ENCODE peak calls at places on chromosomes 13 and 19, in nine cellular contexts. E, N, H, K, U, P, T, Z and O are unnamed samples. For H3K9me3, the result is how much of the 10 kb centered on the place peaks cover.

GRCh38 chr13:44393391-44393790 is 19.8 kb downstream of the SERP2 start:
- DNase-seq in H (no peak), P (no peak), Z (no peak), K (no peak), N (no peak), U (no peak), T (peak), E (no peak), O (no peak)

GRCh38 chr19:5113101-5113557 is 144.2 kb downstream of the KDM4B start:
- DNase-seq in H (no peak), T (no peak), P (peak), Z (no peak), E (no peak), U (no peak), N (no peak), K (no peak), O (no peak)

GRCh38 chr19:3656073-3656746 is 29.6 kb upstream of the CACTIN start:
- DNase-seq in Z (no peak), K (no peak), E (no peak), P (no peak), H (no peak), U (no peak), T (no peak), N (no peak), O (no peak)

GRCh38 chr13:75415720-75416119 is 66.2 kb downstream of the TBC1D4 start:
- DNase-seq in Z (no peak), U (no peak), N (no peak), E (no peak), T (no peak), K (no peak), P (no peak), H (no peak), O (no peak)

GRCh38 chr13:24348797-24349515 is 39.6 kb downstream of the C1QTNF9 start:
- DNase-seq in Z (no peak), H (no peak), K (peak), E (peak), P (no peak), T (peak), U (no peak), N (no peak), O (no peak)

GRCh38 chr19:10219678-10220077 is 11.5 kb downstream of the S1PR2 start:
- DNase-seq in U (no peak), K (peak), Z (no peak), T (no peak), N (no peak), H (peak), E (no peak), P (no peak), O (no peak)

GRCh38 chr19:55487884-55488687 is at the start of gene SSC5D:
- DNase-seq in N (peak), U (no peak), Z (peak), P (peak), K (no peak), T (no peak), E (no peak), H (no peak), O (no peak)

GRCh38 chr13:76210262-76210661 is 574.1 kb downstream of the LMO7 start:
- DNase-seq in Z (no peak), P (no peak), H (no peak), E (no peak), N (no peak), U (no peak), K (no peak), T (no peak), O (peak)

GRCh38 chr19:33819875-33820781 is 23.5 kb downstream of the KCTD15 start:
- DNase-seq in Z (peak), T (peak), U (peak), N (peak), P (no peak), H (no peak), K (peak), E (peak), O (peak)

GRCh38 chr13:40259899-40260298 is 406.5 kb downstream of the FOXO1 start:
- DNase-seq in K (no peak), E (no peak), P (no peak), U (no peak), H (no peak), Z (no peak), T (no peak), N (no peak), O (no peak)

GRCh38 chr13:103510007-103510406 is 443.8 kb upstream of the SLC10A2 start:
- DNase-seq in P (peak), N (no peak), Z (peak), U (no peak), E (no peak), K (no peak), T (no peak), H (no peak), O (no peak)

GRCh38 chr13:64305246-64305645 is 2889.6 kb upstream of the PCDH20 start:
- DNase-seq in K (no peak), T (no peak), E (no peak), P (no peak), Z (no peak), H (no peak), N (no peak), U (no peak), O (no peak)

GRCh38 chr19:49132974-49133609 is 13.7 kb downstream of the PPFIA3 start:
- DNase-seq in P (no peak), H (no peak), T (peak), N (no peak), E (peak), K (no peak), U (no peak), Z (no peak), O (peak)

GRCh38 chr13:62375653-62376052 is 960.0 kb upstream of the PCDH20 start:
- DNase-seq in E (no peak), H (no peak), K (no peak), U (no peak), T (no peak), N (no peak), Z (no peak), P (no peak), O (no peak)

GRCh38 chr13:111508164-111508870 is 187.9 kb downstream of the TEX29 start:
- DNase-seq in E (no peak), P (no peak), H (no peak), Z (no peak), U (no peak), T (peak), N (no peak), K (no peak), O (no peak)

GRCh38 chr13:94309997-94310842 is 169.3 kb downstream of the DCT start:
- DNase-seq in H (no peak), P (no peak), Z (no peak), N (no peak), K (peak), T (no peak), U (no peak), E (no peak), O (no peak)

GRCh38 chr13:112882555-112883024 is 86.4 kb upstream of the MCF2L start:
- DNase-seq in T (no peak), E (no peak), Z (no peak), N (no peak), H (no peak), P (no peak), U (no peak), K (no peak), O (no peak)

GRCh38 chr13:80558074-80558473 is 217.1 kb upstream of the SPRY2 start:
- DNase-seq in N (no peak), T (no peak), Z (no peak), E (no peak), P (no peak), H (no peak), K (peak), U (no peak), O (no peak)

GRCh38 chr13:19864339-19865309 is 1.2 kb upstream of the ZMYM5 start:
- DNase-seq in P (peak), K (peak), H (no peak), Z (peak), T (peak), E (peak), U (peak), N (peak), O (peak)

GRCh38 chr19:55424518-55424917 is 16.9 kb upstream of the UBE2S start:
- DNase-seq in E (no peak), H (no peak), Z (peak), N (no peak), K (no peak), P (no peak), T (no peak), U (no peak), O (no peak)

GRCh38 chr13:27980280-27980998 is 8.1 kb downstream of the URAD start:
- DNase-seq in P (no peak), K (no peak), T (no peak), H (no peak), U (no peak), E (peak), Z (no peak), N (no peak), O (no peak)

GRCh38 chr19:47247308-47247990 is 8.9 kb upstream of the CCDC9 start:
- DNase-seq in E (peak), U (peak), P (peak), H (no peak), T (peak), Z (peak), N (peak), K (peak), O (peak)

GRCh38 chr13:44171861-44172260 is 201.8 kb upstream of the SERP2 start:
- DNase-seq in H (no peak), E (no peak), Z (no peak), K (no peak), N (no peak), U (no peak), P (no peak), T (no peak), O (no peak)

GRCh38 chr13:109773786-109774185 is 12.6 kb downstream of the IRS2 start:
- DNase-seq in E (no peak), K (no peak), H (no peak), U (no peak), T (no peak), Z (no peak), N (no peak), P (no peak), O (no peak)

GRCh38 chr19:48271531-48272151 is 1.8 kb downstream of the ZNF114 start:
- DNase-seq in T (no peak), H (peak), P (peak), N (peak), U (no peak), Z (no peak), K (peak), E (peak), O (peak)

GRCh38 chr19:49677232-49677881 is at the start of gene PRMT1:
- DNase-seq in Z (peak), P (peak), T (no peak), H (no peak), U (no peak), K (peak), N (no peak), E (no peak), O (no peak)

GRCh38 chr19:47427241-47428176 is 8.2 kb upstream of the MEIS3 start:
- DNase-seq in N (peak), E (peak), K (peak), T (peak), H (peak), Z (no peak), P (peak), U (peak), O (peak)

GRCh38 chr13:85816413-85816812 is 17.2 kb upstream of the SLITRK6 start:
- DNase-seq in H (no peak), K (peak), T (no peak), P (no peak), Z (no peak), N (no peak), U (no peak), E (no peak), O (no peak)

GRCh38 chr19:19554074-19555023 is 16.3 kb downstream of the CILP2 start:
- DNase-seq in P (no peak), Z (no peak), T (peak), N (no peak), U (no peak), H (no peak), K (no peak), E (peak), O (peak)

GRCh38 chr19:869245-870177 is 10.0 kb downstream of the CFD start:
- DNase-seq in U (peak), P (no peak), Z (peak), H (no peak), T (no peak), K (peak), E (peak), N (peak), O (peak)

GRCh38 chr19:19654441-19654840 is 9.0 kb downstream of the ATP13A1 start:
- DNase-seq in Z (peak), E (no peak), P (no peak), H (no peak), N (no peak), T (no peak), K (no peak), U (no peak), O (no peak)

GRCh38 chr19:19475845-19476828 is 39.2 kb downstream of the TSSK6 start:
- DNase-seq in U (no peak), H (no peak), E (no peak), P (peak), Z (peak), T (no peak), N (no peak), K (peak), O (no peak)

GRCh38 chr13:59356607-59357006 is 807.1 kb downstream of the DIAPH3 start:
- DNase-seq in Z (peak), K (no peak), P (peak), N (peak), E (no peak), H (no peak), T (no peak), U (no peak), O (peak)

GRCh38 chr19:7492142-7493055 is 3.6 kb upstream of the PEX11G start:
- DNase-seq in K (no peak), N (no peak), U (no peak), H (no peak), P (no peak), Z (no peak), E (no peak), T (no peak), O (no peak)

GRCh38 chr13:30113983-30114491 is 193.3 kb downstream of the KATNAL1 start:
- DNase-seq in N (peak), K (no peak), T (peak), Z (no peak), H (no peak), U (no peak), E (peak), P (no peak), O (no peak)

GRCh38 chr19:39430675-39431593 is 4.8 kb downstream of the RPS16 start:
- DNase-seq in K (peak), Z (no peak), U (no peak), T (no peak), N (no peak), H (no peak), E (peak), P (no peak), O (no peak)

DNA sequence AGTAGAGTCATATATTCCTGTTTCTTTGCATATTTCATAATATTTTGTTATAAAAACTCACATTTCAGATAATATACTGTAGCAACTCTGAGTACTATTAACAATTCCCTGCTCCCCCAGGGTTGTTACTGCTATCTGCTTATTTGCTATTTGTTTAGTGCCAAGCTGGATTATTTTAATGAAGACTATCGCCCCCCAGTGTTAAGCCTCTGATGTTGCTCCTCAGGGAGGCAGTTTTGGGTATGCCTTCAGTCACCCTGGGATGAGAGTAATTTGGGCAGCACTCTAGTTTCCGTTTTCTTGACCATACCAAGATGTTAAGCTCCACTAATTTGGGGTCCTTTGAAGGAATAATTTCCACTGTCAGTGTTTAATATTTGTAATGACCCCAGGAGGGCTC is 46.0 kb downstream of the MICU2 start:
- DNase-seq in H (peak), P (peak), E (no peak), T (no peak), N (no peak), Z (no peak), K (peak), U (no peak), O (no peak)
- TF ChIP-seq CTCF in H (peak), P (peak), E (no peak), T (no peak), N (no peak), Z (no peak), K (peak), U (no peak), O (peak)

GRCh38 chr19:28359819-28360414 is 853.0 kb downstream of the UQCRFS1 start:
- DNase-seq in H (no peak), Z (no peak), U (no peak), T (no peak), E (no peak), P (no peak), N (no peak), K (no peak), O (no peak)
- H3K9me3 ChIP-seq in H (under half), Z (under half), U (under half), T (under half), E (under half), P (under half), N (under half), K (under half), O (under half)

DNA sequence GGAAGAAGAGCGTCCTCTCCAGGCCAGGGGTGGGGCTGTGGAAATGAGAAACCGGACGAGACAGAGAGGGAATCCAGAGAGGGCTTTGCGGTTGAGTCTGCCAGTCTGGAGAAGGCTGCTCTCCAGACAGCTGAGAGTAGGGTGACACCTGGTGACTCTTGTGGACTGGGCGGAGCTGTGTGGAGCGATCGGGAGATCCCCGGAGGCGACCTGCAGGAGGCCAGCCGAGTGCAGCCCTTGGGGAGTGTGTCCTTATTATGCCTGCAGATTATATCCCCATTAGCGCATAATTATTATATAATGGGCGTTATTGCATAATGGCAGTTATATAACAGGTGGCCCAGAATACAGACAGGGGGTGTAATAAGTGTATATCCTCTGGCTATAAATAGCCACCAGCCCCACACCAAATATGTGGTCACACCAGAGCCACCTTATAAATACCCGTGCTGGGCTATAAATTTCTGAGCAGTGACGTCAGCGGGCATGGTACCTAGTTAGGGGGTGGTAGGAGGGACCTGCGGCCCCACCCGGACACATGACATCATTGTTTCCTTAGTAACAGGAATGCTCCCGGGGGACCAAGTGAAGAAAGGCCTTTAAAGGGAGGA is 41.2 kb downstream of the NFIX start:
- DNase-seq in K (peak), T (peak), N (no peak), P (peak), H (no peak), E (peak), U (no peak), Z (peak), O (no peak)
- TF ChIP-seq CTCF in K (no peak), T (peak), N (no peak), P (peak), H (peak), E (no peak), U (no peak), Z (peak), O (no peak)

DNA sequence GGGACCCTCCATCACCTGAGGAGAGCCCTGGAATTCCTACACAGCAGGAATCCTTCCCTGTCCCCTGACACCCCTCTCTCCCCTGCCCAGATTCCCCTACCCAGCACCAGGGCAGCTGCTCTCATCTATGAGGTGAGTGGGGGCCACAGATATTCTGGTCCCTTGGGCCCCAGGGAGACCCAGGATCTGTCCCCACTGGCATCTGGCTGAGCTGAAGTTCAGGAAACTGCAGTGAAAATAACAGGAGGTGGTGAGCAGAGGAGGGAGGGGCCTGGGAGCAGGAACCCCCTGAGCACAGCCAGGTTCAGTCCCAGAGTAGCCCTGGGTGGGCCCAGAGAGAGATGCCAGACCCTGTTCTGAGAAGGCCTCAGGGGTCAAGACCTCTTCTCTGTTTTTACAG is 10.1 kb downstream of the CEACAM21 start:
- DNase-seq in N (no peak), H (no peak), P (no peak), Z (no peak), U (no peak), K (no peak), E (no peak), T (no peak), O (no peak)
- H3K9me3 ChIP-seq in N (under half), H (half or more), P (under half), Z (under half), U (under half), K (under half), E (under half), T (under half), O (under half)

GRCh38 chr19:12821761-12822160 is 12.6 kb downstream of the RTBDN start:
- DNase-seq in N (no peak), K (no peak), T (no peak), Z (no peak), H (no peak), E (no peak), U (no peak), P (no peak), O (no peak)

GRCh38 chr19:12828494-12828893 is 5.9 kb downstream of the RTBDN start:
- DNase-seq in E (peak), K (no peak), U (no peak), P (peak), Z (no peak), N (no peak), H (no peak), T (peak), O (no peak)

GRCh38 chr19:12825259-12826131 is 8.9 kb downstream of the RTBDN start:
- DNase-seq in P (peak), T (peak), E (no peak), K (peak), U (no peak), Z (no peak), H (no peak), N (no peak), O (no peak)
- TF ChIP-seq CTCF in P (peak), T (no peak), E (no peak), K (peak), U (no peak), Z (peak), H (peak), N (no peak), O (peak)

DNA sequence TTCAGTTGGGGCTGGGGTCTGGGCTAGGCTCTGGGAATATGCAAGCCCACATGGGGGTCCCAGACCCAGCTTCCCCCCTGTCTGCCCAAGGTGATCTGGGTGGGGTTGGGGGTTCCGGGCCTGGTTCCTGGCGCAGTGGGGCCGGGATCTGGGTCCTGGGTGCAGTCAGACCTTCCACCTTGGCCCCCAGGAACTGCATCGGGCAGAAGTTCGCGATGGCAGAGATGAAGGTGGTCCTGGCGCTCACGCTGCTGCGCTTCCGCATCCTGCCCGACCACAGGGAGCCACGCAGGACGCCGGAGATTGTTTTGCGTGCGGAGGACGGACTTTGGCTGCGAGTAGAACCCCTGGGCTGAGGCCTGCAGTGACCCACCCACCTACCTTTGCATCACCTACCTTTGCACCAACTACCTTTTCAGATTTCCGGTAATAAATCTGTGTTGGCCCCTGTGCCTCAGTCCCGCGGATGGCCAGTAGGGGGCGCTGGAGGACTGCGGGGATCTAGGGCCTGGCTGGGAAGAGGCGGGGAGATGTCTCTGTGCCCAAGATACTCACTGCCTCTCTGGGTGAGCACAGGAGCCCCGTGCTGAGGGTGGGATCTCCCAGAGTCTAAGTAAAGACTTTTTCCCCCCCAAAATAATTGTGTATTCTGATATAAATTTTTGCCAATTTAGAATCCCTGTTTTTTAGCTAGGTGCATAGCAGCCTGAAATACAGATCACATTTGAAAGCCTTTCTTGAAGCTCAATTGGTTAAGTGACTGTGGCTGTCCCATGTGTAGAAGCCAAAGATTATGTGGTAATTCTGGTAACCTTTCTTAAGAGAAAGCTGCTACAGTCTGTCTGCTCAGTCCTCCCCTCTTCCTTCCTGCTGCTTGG is 11.5 kb upstream of the CYP4F3 start:
- DNase-seq in K (peak), H (no peak), N (peak), Z (peak), T (peak), U (peak), E (peak), P (peak), O (peak)
- H3K9me3 ChIP-seq in K (under half), H (under half), N (under half), Z (under half), T (under half), U (under half), E (under half), P (under half), O (under half)